ENCODE peak calls at places on chromosome 4, in five cellular contexts. U is GM10248, O is cardiac fibroblast, K is tibial artery, Q is heart right ventricle. B is an unnamed sample.

GRCh38 chr4:174523003-174523693 is 860 bp upstream of the HPGD start:
- DNase-seq in U (no peak), O (peak), K (peak), Q (no peak), B (no peak)

GRCh38 chr4:17809667-17810066 is 890 bp downstream of the DCAF16 start:
- DNase-seq in U (no peak), O (no peak), K (no peak), Q (no peak), B (no peak)

GRCh38 chr4:137611998-137612700 is 79.9 kb upstream of the PCDH18 start:
- DNase-seq in U (no peak), O (peak), K (no peak), Q (no peak), B (no peak)

GRCh38 chr4:77636902-77637301 is 31.3 kb downstream of the CXCL13 start:
- DNase-seq in U (no peak), O (peak), K (no peak), Q (no peak), B (no peak)

GRCh38 chr4:80454040-80454439 is 118.5 kb downstream of the CFAP299 start:
- DNase-seq in U (no peak), O (peak), K (no peak), Q (no peak), B (no peak)

GRCh38 chr4:145540235-145540634 is 58.6 kb downstream of the SMAD1 start:
- DNase-seq in U (no peak), O (peak), K (no peak), Q (no peak), B (no peak)

GRCh38 chr4:119130365-119131065 is 5.1 kb upstream of the MYOZ2 start:
- DNase-seq in U (no peak), O (peak), K (peak), Q (no peak), B (no peak)

GRCh38 chr4:56007154-56007553 is 58.4 kb downstream of the CEP135 start:
- DNase-seq in U (no peak), O (peak), K (no peak), Q (no peak), B (no peak)

GRCh38 chr4:180751009-180751408 is 1492.2 kb upstream of the TENM3 start:
- DNase-seq in U (no peak), O (peak), K (no peak), Q (no peak), B (no peak)

GRCh38 chr4:1802151-1802715 is 9.1 kb downstream of the FGFR3 start:
- DNase-seq in U (no peak), O (peak), K (no peak), Q (peak), B (peak)

GRCh38 chr4:90689739-90690138 is 562.5 kb downstream of the CCSER1 start:
- DNase-seq in U (no peak), O (no peak), K (no peak), Q (no peak), B (no peak)

GRCh38 chr4:118969359-118969758 is 80.7 kb downstream of the SYNPO2 start:
- DNase-seq in U (no peak), O (peak), K (peak), Q (peak), B (peak)

GRCh38 chr4:175035907-175036306 is 117.7 kb downstream of the ADAM29 start:
- DNase-seq in U (no peak), O (peak), K (no peak), Q (no peak), B (no peak)

GRCh38 chr4:76960014-76960413 is 10.5 kb downstream of the SEPTIN11 start:
- DNase-seq in U (peak), O (no peak), K (no peak), Q (no peak), B (no peak)

GRCh38 chr4:107183155-107183774 is 147.2 kb upstream of the DKK2 start:
- DNase-seq in U (peak), O (peak), K (no peak), Q (no peak), B (peak)

GRCh38 chr4:122588453-122589238 is 32.2 kb downstream of the IL21 start:
- DNase-seq in U (no peak), O (peak), K (no peak), Q (no peak), B (no peak)

GRCh38 chr4:87377816-87378215 is 13.2 kb downstream of the HSD17B11 start:
- DNase-seq in U (no peak), O (no peak), K (no peak), Q (no peak), B (no peak)

GRCh38 chr4:139828966-139829662 is 163.5 kb downstream of the MGST2 start:
- DNase-seq in U (no peak), O (no peak), K (no peak), Q (no peak), B (no peak)

GRCh38 chr4:55364691-55365346 is 18.8 kb downstream of the SRD5A3 start:
- DNase-seq in U (no peak), O (peak), K (no peak), Q (no peak), B (no peak)

GRCh38 chr4:146222313-146222712 is 8.0 kb downstream of the REELD1 start:
- DNase-seq in U (no peak), O (peak), K (no peak), Q (no peak), B (no peak)

GRCh38 chr4:6071959-6072720 is 53.9 kb upstream of the C4orf50 start:
- DNase-seq in U (no peak), O (no peak), K (no peak), Q (peak), B (no peak)

GRCh38 chr4:181538435-181538834 is 704.8 kb upstream of the TENM3 start:
- DNase-seq in U (no peak), O (no peak), K (no peak), Q (no peak), B (no peak)

GRCh38 chr4:83618991-83619390 is 83.1 kb downstream of the GPAT3 start:
- DNase-seq in U (no peak), O (peak), K (peak), Q (no peak), B (no peak)

GRCh38 chr4:136551753-136552152 is 980.5 kb downstream of the PCDH18 start:
- DNase-seq in U (no peak), O (no peak), K (no peak), Q (no peak), B (no peak)

GRCh38 chr4:140595065-140595464 is 26.3 kb upstream of the UCP1 start:
- DNase-seq in U (peak), O (peak), K (no peak), Q (no peak), B (peak)

GRCh38 chr4:156197216-156197615 is 243.6 kb upstream of the CTSO start:
- DNase-seq in U (no peak), O (no peak), K (no peak), Q (no peak), B (no peak)

GRCh38 chr4:167020410-167020809 is 213.9 kb downstream of the SPOCK3 start:
- DNase-seq in U (no peak), O (peak), K (no peak), Q (no peak), B (peak)

GRCh38 chr4:8916914-8917305 is 45.3 kb upstream of the HMX1 start:
- DNase-seq in U (no peak), O (no peak), K (no peak), Q (no peak), B (no peak)

GRCh38 chr4:148649669-148650331 is 207.6 kb upstream of the NR3C2 start:
- DNase-seq in U (no peak), O (peak), K (no peak), Q (no peak), B (no peak)

GRCh38 chr4:44738615-44739014 is 12.3 kb upstream of the GNPDA2 start:
- DNase-seq in U (peak), O (peak), K (no peak), Q (no peak), B (no peak)

GRCh38 chr4:156933633-156934258 is 37.9 kb downstream of the PDGFC start:
- DNase-seq in U (no peak), O (peak), K (no peak), Q (no peak), B (no peak)

GRCh38 chr4:148651991-148652390 is 209.8 kb upstream of the NR3C2 start:
- DNase-seq in U (no peak), O (peak), K (no peak), Q (no peak), B (no peak)

GRCh38 chr4:127523369-127523768 is 109.4 kb upstream of the INTU start:
- DNase-seq in U (no peak), O (no peak), K (no peak), Q (no peak), B (no peak)

GRCh38 chr4:99438578-99438875 is 3.4 kb upstream of the ADH7 start:
- DNase-seq in U (no peak), O (no peak), K (no peak), Q (no peak), B (no peak)

GRCh38 chr4:1195894-1196401 is 23.6 kb upstream of the SPON2 start:
- DNase-seq in U (no peak), O (no peak), K (no peak), Q (no peak), B (no peak)

GRCh38 chr4:169582203-169582602 is 30.2 kb downstream of the NEK1 start:
- DNase-seq in U (no peak), O (no peak), K (no peak), Q (no peak), B (no peak)

GRCh38 chr4:40918330-40918729 is 168.6 kb downstream of the NSUN7 start:
- DNase-seq in U (no peak), O (peak), K (peak), Q (peak), B (no peak)

DNA sequence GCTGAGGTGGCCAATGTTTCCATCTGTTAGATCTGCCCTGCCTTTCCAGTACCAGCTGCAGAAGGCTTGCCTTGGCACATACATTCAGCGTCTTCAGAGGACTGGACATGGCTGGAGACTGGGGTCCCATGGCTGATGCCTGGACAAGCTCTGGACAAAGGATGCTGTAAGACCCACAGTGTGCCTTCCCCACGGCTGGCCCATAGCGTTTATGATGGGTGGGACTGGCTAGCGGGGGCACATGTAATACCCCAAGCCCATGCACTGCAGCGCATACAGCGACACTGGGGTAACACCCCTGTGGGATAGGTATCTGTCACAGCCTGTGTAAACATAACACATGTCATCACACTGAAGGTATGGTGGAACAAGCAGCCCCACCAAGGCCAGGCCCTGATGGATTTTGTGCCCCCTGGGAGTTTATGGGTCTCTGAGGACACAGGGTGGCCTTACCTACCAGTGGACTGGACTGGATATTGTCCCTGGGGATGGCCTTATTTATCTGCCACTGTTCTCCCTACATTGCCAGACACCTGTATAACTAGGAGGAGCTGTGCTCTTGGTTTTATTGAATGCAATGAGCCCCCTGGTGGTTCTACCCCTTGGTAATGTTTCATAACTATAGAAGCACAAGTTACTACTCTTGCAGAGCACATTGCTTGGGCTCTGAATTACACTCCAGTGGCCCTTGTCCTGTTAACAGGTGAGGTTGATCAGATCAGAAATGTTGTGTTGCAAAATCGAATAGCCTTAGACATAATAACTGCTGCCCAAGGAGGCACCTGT is 34.3 kb upstream of the TACR3 start:
- DNase-seq in U (no peak), O (no peak), K (no peak), Q (no peak), B (peak)
- TF ChIP-seq CTCF in U (no peak), O (no peak), K (no peak), Q (no peak), B (peak)

GRCh38 chr4:10403633-10404445 is 53.4 kb downstream of the ZNF518B start:
- DNase-seq in U (peak), O (peak), K (no peak), Q (no peak), B (no peak)
- TF ChIP-seq CTCF in U (peak), O (peak), K (peak), Q (no peak), B (peak)

DNA sequence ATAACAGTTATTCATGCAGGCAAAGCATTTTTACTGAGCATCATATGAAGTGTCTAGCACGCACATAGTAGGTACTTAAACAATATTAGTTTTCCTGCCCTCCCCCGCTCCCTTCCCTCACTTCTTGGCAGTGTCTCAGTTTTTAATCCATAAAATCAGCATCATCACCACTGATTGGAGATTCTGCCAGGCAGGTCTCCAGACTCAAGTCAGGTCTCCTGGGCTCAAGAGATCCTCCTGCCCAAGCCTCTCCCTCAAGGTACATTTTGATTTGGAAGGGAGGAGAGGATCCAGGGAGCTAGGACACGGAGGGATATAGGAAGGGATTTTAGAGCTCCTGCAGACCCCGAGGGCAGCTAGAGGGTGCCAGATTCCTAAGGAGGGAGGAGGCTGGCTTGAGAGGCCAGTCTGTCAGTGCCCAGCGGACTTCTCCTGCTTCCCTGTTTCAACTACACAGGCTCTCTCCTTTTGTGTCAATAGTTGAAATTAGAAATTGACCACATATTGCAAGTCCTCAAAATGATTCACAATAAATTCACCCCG is 4.4 kb upstream of the FAT1 start:
- DNase-seq in U (no peak), O (peak), K (no peak), Q (no peak), B (peak)
- TF ChIP-seq CTCF in U (no peak), O (peak), K (no peak), Q (no peak), B (no peak)

GRCh38 chr4:48930654-48931053 is 24.1 kb upstream of the OCIAD2 start:
- DNase-seq in U (no peak), O (no peak), K (no peak), Q (no peak), B (peak)

GRCh38 chr4:48937033-48937432 is 30.5 kb upstream of the OCIAD2 start:
- DNase-seq in U (no peak), O (no peak), K (no peak), Q (no peak), B (no peak)

DNA sequence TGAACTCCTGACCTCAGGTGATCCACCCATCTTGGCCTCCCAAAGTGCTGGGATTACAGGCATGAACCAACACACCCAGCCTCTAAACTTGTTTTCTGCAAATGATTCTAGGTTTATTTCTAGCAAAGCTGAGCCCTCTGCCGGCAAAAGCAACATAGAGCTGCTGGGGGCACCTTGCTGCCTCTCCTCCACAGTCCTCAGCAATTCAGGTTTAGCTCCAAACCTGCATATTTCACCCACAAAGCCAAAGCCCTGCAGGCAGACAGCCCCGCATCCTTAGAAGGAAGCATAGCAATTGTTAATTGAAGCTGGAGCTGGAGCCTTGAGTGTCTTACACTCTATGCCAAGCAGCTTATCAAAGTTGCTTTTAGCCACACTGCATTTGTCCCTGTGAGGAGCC is 24.9 kb upstream of the OCIAD2 start:
- DNase-seq in U (no peak), O (no peak), K (no peak), Q (no peak), B (no peak)
- TF ChIP-seq CTCF in U (no peak), O (no peak), K (no peak), Q (no peak), B (no peak)

GRCh38 chr4:37243061-37243460 is 1.5 kb upstream of the NWD2 start:
- DNase-seq in U (no peak), O (no peak), K (no peak), Q (no peak), B (no peak)
- TF ChIP-seq CTCF in U (no peak), O (no peak), K (no peak), Q (no peak), B (no peak)

GRCh38 chr4:149914521-149915115 is 99.0 kb upstream of the IQCM start:
- DNase-seq in U (peak), O (peak), K (no peak), Q (no peak), B (peak)
- TF ChIP-seq CTCF in U (peak), O (peak), K (peak), Q (no peak), B (peak)

DNA sequence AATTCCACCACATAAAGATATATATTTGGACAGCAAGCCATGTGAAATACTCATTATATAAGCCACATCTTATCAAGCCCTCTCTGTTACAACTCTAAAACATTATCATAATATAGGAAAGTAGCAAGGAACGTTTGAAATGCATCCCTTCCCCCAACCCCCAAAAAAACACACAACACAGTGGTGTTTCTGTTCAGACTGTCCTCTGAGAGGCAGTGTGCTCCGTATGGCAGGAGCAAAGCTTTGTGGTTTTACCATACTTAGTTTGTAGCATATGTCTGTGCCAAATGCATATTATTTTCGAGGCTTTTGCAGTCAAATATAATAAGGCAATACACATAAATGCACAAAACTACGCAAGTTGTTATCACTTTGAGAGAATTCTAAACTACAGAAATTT is 194.2 kb downstream of the RAPGEF2 start:
- DNase-seq in U (no peak), O (no peak), K (no peak), Q (no peak), B (no peak)
- TF ChIP-seq CTCF in U (no peak), O (no peak), K (no peak), Q (no peak), B (no peak)